ENCODE peak calls at places on chromosomes 1 and 21, in four cellular contexts. N, W, L and P are unnamed samples.

GRCh38 chr21:17679002-17679600 is 66.4 kb upstream of the BTG3 start:
- DNase-seq in N (no peak), W (no peak), L (peak; percentile 55), P (peak; percentile 16)

GRCh38 chr1:240646861-240647260 is 34.9 kb upstream of the GREM2 start:
- DNase-seq in L (no peak), W (no peak), N (no peak), P (no peak)

GRCh38 chr1:112761714-112762480 is 46.8 kb upstream of the PPM1J start:
- DNase-seq in L (no peak), N (no peak), W (peak; percentile 78), P (no peak)

GRCh38 chr1:36851087-36851486 is 183.2 kb downstream of the GRIK3 start:
- DNase-seq in L (no peak), W (no peak), N (no peak), P (no peak)

GRCh38 chr1:36128126-36128904 is 3.3 kb upstream of the COL8A2 start:
- DNase-seq in N (no peak), W (no peak), L (no peak), P (no peak)

GRCh38 chr1:177315270-177315669 is 144.5 kb downstream of the BRINP2 start:
- DNase-seq in N (no peak), W (no peak), L (no peak), P (no peak)

GRCh38 chr1:14804626-14805025 is 206.1 kb downstream of the KAZN start:
- DNase-seq in L (peak; percentile 8), N (no peak), W (peak; percentile 27), P (peak; percentile 43)

GRCh38 chr1:111234258-111234657 is 6.7 kb downstream of the CHI3L2 start:
- DNase-seq in W (no peak), L (peak; percentile 6), N (no peak), P (no peak)

GRCh38 chr21:29098156-29098555 is 24.7 kb upstream of the CCT8 start:
- DNase-seq in L (no peak), N (no peak), W (no peak), P (no peak)

GRCh38 chr21:25717491-25718139 is 17.1 kb downstream of the ATP5PF start:
- DNase-seq in W (no peak), L (no peak), N (no peak), P (no peak)

GRCh38 chr1:25520446-25521061 is 22.9 kb upstream of the LDLRAP1 start:
- DNase-seq in L (peak; percentile 46), W (peak; percentile 62), N (peak; percentile 50), P (peak; percentile 53)

GRCh38 chr1:209703834-209704504 is 677 bp upstream of the HSD11B1 start:
- DNase-seq in W (no peak), N (no peak), L (no peak), P (no peak)

GRCh38 chr1:201807958-201808632 is 20.9 kb upstream of the IPO9 start:
- DNase-seq in W (no peak), N (no peak), L (no peak), P (no peak)

GRCh38 chr1:184025242-184025675 is 12.3 kb downstream of the COLGALT2 start:
- DNase-seq in L (no peak), N (no peak), W (no peak), P (no peak)

GRCh38 chr1:221457706-221458429 is 284.0 kb downstream of the DUSP10 start:
- DNase-seq in L (no peak), N (no peak), W (no peak), P (no peak)

GRCh38 chr1:217136895-217137205 is 413.6 kb upstream of the ESRRG start:
- DNase-seq in L (no peak), W (no peak), N (no peak), P (no peak)

GRCh38 chr1:24152631-24153494 is 9.9 kb upstream of the IL22RA1 start:
- DNase-seq in W (no peak), L (no peak), N (no peak), P (no peak)

GRCh38 chr21:17660449-17660848 is 47.7 kb upstream of the BTG3 start:
- DNase-seq in L (no peak), W (no peak), N (no peak), P (no peak)

GRCh38 chr1:185694081-185694480 is 40.1 kb upstream of the HMCN1 start:
- DNase-seq in W (no peak), L (no peak), N (no peak), P (no peak)

GRCh38 chr1:55054396-55054795 is 15.0 kb downstream of the PCSK9 start:
- DNase-seq in L (no peak), W (no peak), N (no peak), P (no peak)

GRCh38 chr1:236947794-236948193 is 56.4 kb downstream of the MT1HL1 start:
- DNase-seq in N (no peak), L (no peak), W (no peak), P (no peak)

GRCh38 chr21:33403128-33403785 is at the start of gene IFNGR2:
- DNase-seq in W (peak; percentile 62), L (peak; percentile 35), N (peak; percentile 35), P (peak; percentile 44)

GRCh38 chr1:19045898-19046889 is 89.7 kb upstream of the IFFO2 start:
- DNase-seq in L (no peak), W (no peak), N (no peak), P (no peak)

GRCh38 chr1:205591522-205592351 is 40.1 kb downstream of the ELK4 start:
- DNase-seq in W (peak; percentile 87), L (peak; percentile 88), N (peak; percentile 83), P (peak; percentile 98)